ENCODE peak calls at places on chromosomes 13 and 19, in seven cellular contexts. One of them, this sample, is unnamed.

GRCh38 chr19:12783849-12784393 is 7.4 kb upstream of the JUNB start:
- ATAC-seq in heart left ventricle: peak
- ATAC-seq in body of pancreas: no peak
- ATAC-seq in right lobe of liver: peak
- ATAC-seq in HepG2: peak
- ATAC-seq in K562: peak
- ATAC-seq in GM12878: no peak
- ATAC-seq in this sample: no peak

GRCh38 chr19:7987084-7987768 is 18.2 kb downstream of the ELAVL1 start:
- ATAC-seq in heart left ventricle: no peak
- ATAC-seq in body of pancreas: no peak
- ATAC-seq in right lobe of liver: no peak
- ATAC-seq in HepG2: no peak
- ATAC-seq in K562: no peak
- ATAC-seq in GM12878: no peak
- ATAC-seq in this sample: no peak

GRCh38 chr19:18520848-18521691 is 800 bp downstream of the ELL start:
- ATAC-seq in heart left ventricle: peak
- ATAC-seq in body of pancreas: no peak
- ATAC-seq in right lobe of liver: no peak
- ATAC-seq in HepG2: no peak
- ATAC-seq in K562: peak
- ATAC-seq in GM12878: peak
- ATAC-seq in this sample: no peak

GRCh38 chr19:38952395-38953165 is 21.8 kb downstream of the MRPS12 start:
- ATAC-seq in heart left ventricle: no peak
- ATAC-seq in body of pancreas: peak
- ATAC-seq in right lobe of liver: peak
- ATAC-seq in HepG2: peak
- ATAC-seq in K562: peak
- ATAC-seq in GM12878: peak
- ATAC-seq in this sample: no peak

GRCh38 chr13:52070929-52071523 is 46.5 kb downstream of the UTP14C start:
- ATAC-seq in heart left ventricle: no peak
- ATAC-seq in body of pancreas: no peak
- ATAC-seq in right lobe of liver: peak
- ATAC-seq in HepG2: peak
- ATAC-seq in K562: peak
- ATAC-seq in GM12878: no peak
- ATAC-seq in this sample: no peak

GRCh38 chr19:35290381-35291135 is 1.4 kb upstream of the MAG start:
- ATAC-seq in heart left ventricle: no peak
- ATAC-seq in body of pancreas: no peak
- ATAC-seq in right lobe of liver: no peak
- ATAC-seq in HepG2: peak
- ATAC-seq in K562: no peak
- ATAC-seq in GM12878: no peak
- ATAC-seq in this sample: no peak

GRCh38 chr13:30880756-30881155 is 25.3 kb upstream of the MEDAG start:
- ATAC-seq in heart left ventricle: peak
- ATAC-seq in body of pancreas: peak
- ATAC-seq in right lobe of liver: no peak
- ATAC-seq in HepG2: peak
- ATAC-seq in K562: no peak
- ATAC-seq in GM12878: no peak
- ATAC-seq in this sample: peak

GRCh38 chr19:34994643-34995471 is 5.3 kb upstream of the GRAMD1A start:
- ATAC-seq in heart left ventricle: peak
- ATAC-seq in body of pancreas: peak
- ATAC-seq in right lobe of liver: peak
- ATAC-seq in HepG2: peak
- ATAC-seq in K562: no peak
- ATAC-seq in GM12878: no peak
- ATAC-seq in this sample: no peak

GRCh38 chr19:42352216-42352892 is 26.9 kb downstream of the MEGF8 start:
- ATAC-seq in heart left ventricle: no peak
- ATAC-seq in body of pancreas: no peak
- ATAC-seq in right lobe of liver: no peak
- ATAC-seq in HepG2: no peak
- ATAC-seq in K562: peak
- ATAC-seq in GM12878: peak
- ATAC-seq in this sample: no peak

GRCh38 chr19:46610851-46611770 is 10.0 kb downstream of the CALM3 start:
- ATAC-seq in heart left ventricle: no peak
- ATAC-seq in body of pancreas: no peak
- ATAC-seq in right lobe of liver: no peak
- ATAC-seq in HepG2: no peak
- ATAC-seq in K562: peak
- ATAC-seq in GM12878: peak
- ATAC-seq in this sample: no peak

GRCh38 chr13:98584668-98585397 is 7.9 kb upstream of the STK24 start:
- ATAC-seq in heart left ventricle: no peak
- ATAC-seq in body of pancreas: no peak
- ATAC-seq in right lobe of liver: no peak
- ATAC-seq in HepG2: peak
- ATAC-seq in K562: no peak
- ATAC-seq in GM12878: no peak
- ATAC-seq in this sample: no peak

GRCh38 chr19:17625980-17626379 is 62.2 kb downstream of the UNC13A start:
- ATAC-seq in heart left ventricle: no peak
- ATAC-seq in body of pancreas: no peak
- ATAC-seq in right lobe of liver: no peak
- ATAC-seq in HepG2: no peak
- ATAC-seq in K562: no peak
- ATAC-seq in GM12878: no peak
- ATAC-seq in this sample: no peak

DNA sequence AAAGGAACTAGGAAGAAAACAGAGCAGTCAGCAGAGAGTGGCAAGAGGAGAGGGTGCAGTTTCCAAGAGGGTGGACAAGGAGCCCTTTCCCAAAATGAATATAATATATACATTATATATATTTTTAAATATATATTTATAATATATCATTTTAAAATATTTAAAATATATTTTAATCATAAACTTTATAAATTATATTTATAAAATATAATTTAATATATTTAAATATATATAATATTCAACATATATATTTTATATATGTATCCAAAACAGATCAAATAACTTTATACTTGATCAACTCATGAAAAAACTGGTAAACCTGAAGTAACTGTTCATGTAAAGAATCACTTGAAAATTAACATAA is 328.6 kb downstream of the MYO16 start:
- ATAC-seq in heart left ventricle: no peak
- ATAC-seq in body of pancreas: no peak
- ATAC-seq in right lobe of liver: no peak
- ATAC-seq in HepG2: no peak
- ATAC-seq in K562: no peak
- ATAC-seq in GM12878: no peak
- ATAC-seq in this sample: no peak
- TF ChIP-seq CTCF in heart left ventricle: no peak
- TF ChIP-seq CTCF in body of pancreas: no peak
- TF ChIP-seq CTCF in right lobe of liver: no peak
- TF ChIP-seq CTCF in HepG2: no peak
- TF ChIP-seq CTCF in K562: no peak
- TF ChIP-seq CTCF in GM12878: no peak
- TF ChIP-seq CTCF in this sample: no peak

GRCh38 chr19:1093811-1094553 is 1.2 kb downstream of the POLR2E start:
- ATAC-seq in heart left ventricle: no peak
- ATAC-seq in body of pancreas: no peak
- ATAC-seq in right lobe of liver: peak
- ATAC-seq in HepG2: peak
- ATAC-seq in K562: no peak
- ATAC-seq in GM12878: peak
- ATAC-seq in this sample: no peak

GRCh38 chr19:1097810-1098176 is 2.6 kb upstream of the POLR2E start:
- ATAC-seq in heart left ventricle: no peak
- ATAC-seq in body of pancreas: no peak
- ATAC-seq in right lobe of liver: peak
- ATAC-seq in HepG2: peak
- ATAC-seq in K562: no peak
- ATAC-seq in GM12878: no peak
- ATAC-seq in this sample: no peak

GRCh38 chr19:1094655-1094977 is 559 bp downstream of the POLR2E start:
- ATAC-seq in heart left ventricle: no peak
- ATAC-seq in body of pancreas: no peak
- ATAC-seq in right lobe of liver: no peak
- ATAC-seq in HepG2: no peak
- ATAC-seq in K562: no peak
- ATAC-seq in GM12878: peak
- ATAC-seq in this sample: no peak

GRCh38 chr19:1093330-1093729 is 1.8 kb downstream of the POLR2E start:
- ATAC-seq in heart left ventricle: no peak
- ATAC-seq in body of pancreas: no peak
- ATAC-seq in right lobe of liver: no peak
- ATAC-seq in HepG2: no peak
- ATAC-seq in K562: no peak
- ATAC-seq in GM12878: no peak
- ATAC-seq in this sample: no peak

DNA sequence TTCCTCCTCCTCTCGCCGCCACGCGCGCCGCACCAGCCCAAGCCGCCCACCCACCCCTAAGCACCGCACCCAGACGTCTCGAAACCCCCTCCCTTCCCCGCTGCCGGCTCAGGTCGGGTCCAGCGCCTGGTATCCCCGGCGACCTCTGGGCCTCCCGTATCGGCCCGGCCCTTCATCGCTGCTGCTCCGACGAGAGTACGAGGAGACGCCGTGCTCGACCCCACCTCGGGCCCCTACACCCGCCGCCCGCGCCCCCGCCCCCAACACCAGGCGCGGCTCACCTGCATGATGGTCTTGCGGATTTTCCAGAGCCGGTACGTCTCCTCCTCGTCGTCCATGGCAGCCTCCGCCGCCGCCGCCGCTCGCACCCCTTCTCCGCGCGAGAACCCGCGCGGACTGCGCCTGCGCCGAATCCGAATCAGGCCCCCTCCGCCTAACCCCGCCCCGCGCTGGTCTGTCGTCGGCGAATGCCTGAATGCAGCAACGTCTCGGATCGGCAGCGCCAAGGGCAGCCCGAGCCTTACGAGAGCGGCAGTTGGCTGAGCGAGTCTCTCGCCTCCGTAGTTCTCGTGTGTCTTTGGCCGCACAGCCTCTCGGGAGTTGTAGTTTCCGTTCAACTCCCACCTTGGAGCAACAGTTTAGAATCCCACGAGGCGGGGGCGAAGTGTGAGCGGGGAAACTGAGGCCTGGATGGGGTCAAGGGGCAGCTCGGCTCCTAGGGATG is at the start of gene POLR2E:
- ATAC-seq in heart left ventricle: peak
- ATAC-seq in body of pancreas: peak
- ATAC-seq in right lobe of liver: peak
- ATAC-seq in HepG2: peak
- ATAC-seq in K562: peak
- ATAC-seq in GM12878: peak
- ATAC-seq in this sample: peak
- TF ChIP-seq POLR2A in heart left ventricle: peak
- TF ChIP-seq POLR2A in body of pancreas: no peak
- TF ChIP-seq POLR2A in right lobe of liver: peak
- TF ChIP-seq POLR2A in HepG2: peak
- TF ChIP-seq POLR2A in K562: peak
- TF ChIP-seq POLR2A in GM12878: peak
- TF ChIP-seq POLR2A in this sample: peak

GRCh38 chr19:14062558-14062855 is 631 bp upstream of the PALM3 start:
- ATAC-seq in heart left ventricle: no peak
- ATAC-seq in body of pancreas: no peak
- ATAC-seq in right lobe of liver: no peak
- ATAC-seq in HepG2: no peak
- ATAC-seq in K562: no peak
- ATAC-seq in GM12878: no peak
- ATAC-seq in this sample: no peak

GRCh38 chr19:14063100-14063499 is 1.2 kb upstream of the PALM3 start:
- ATAC-seq in heart left ventricle: no peak
- ATAC-seq in body of pancreas: no peak
- ATAC-seq in right lobe of liver: no peak
- ATAC-seq in HepG2: no peak
- ATAC-seq in K562: no peak
- ATAC-seq in GM12878: no peak
- ATAC-seq in this sample: no peak

GRCh38 chr19:14061751-14062557 is at the start of gene PALM3:
- ATAC-seq in heart left ventricle: no peak
- ATAC-seq in body of pancreas: peak
- ATAC-seq in right lobe of liver: peak
- ATAC-seq in HepG2: peak
- ATAC-seq in K562: no peak
- ATAC-seq in GM12878: no peak
- ATAC-seq in this sample: no peak

GRCh38 chr19:14059652-14060155 is 2.2 kb downstream of the PALM3 start:
- ATAC-seq in heart left ventricle: no peak
- ATAC-seq in body of pancreas: no peak
- ATAC-seq in right lobe of liver: peak
- ATAC-seq in HepG2: peak
- ATAC-seq in K562: peak
- ATAC-seq in GM12878: peak
- ATAC-seq in this sample: no peak

DNA sequence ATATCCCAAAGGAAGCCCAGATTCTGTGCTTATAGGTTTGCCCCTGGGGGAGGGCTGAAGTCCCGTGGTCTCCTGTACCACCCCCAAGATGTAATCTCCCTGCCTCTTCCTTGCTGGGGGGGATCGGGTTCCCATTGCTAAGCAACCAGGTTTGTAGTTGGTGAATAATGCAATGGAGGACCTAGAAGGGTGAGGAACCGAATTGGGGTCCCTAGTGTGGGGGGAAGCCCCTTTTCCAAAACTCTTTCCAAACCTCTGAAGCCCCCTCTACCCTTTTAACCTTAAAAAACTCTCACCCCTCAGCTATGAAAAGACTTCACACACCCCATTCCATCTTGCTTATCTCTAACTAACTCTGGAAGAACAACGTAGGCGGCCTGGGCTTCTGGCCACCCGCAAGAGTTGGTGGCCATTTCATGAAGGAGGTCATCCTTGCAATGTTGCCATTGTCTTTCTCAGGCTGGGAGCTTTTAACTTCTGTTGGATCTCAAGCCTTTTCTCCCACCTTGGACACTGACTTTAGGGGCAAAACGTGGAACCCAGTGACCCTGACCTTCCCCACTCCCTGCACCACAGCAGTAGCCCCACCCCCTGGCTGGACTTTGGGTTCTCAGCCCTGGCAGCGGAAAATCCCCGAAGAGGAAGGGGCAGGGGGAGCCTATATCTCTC is 661 bp downstream of the PALM3 start:
- ATAC-seq in heart left ventricle: no peak
- ATAC-seq in body of pancreas: peak
- ATAC-seq in right lobe of liver: peak
- ATAC-seq in HepG2: peak
- ATAC-seq in K562: peak
- ATAC-seq in GM12878: no peak
- ATAC-seq in this sample: no peak
- H3K27ac ChIP-seq in heart left ventricle: no peak
- H3K27ac ChIP-seq in body of pancreas: peak
- H3K27ac ChIP-seq in right lobe of liver: peak
- H3K27ac ChIP-seq in HepG2: peak
- H3K27ac ChIP-seq in K562: peak
- H3K27ac ChIP-seq in GM12878: no peak
- H3K27ac ChIP-seq in this sample: no peak

GRCh38 chr13:48500652-48501197 is 32.2 kb downstream of the RCBTB2 start:
- ATAC-seq in heart left ventricle: peak
- ATAC-seq in body of pancreas: no peak
- ATAC-seq in right lobe of liver: peak
- ATAC-seq in HepG2: peak
- ATAC-seq in K562: no peak
- ATAC-seq in GM12878: peak
- ATAC-seq in this sample: peak
- TF ChIP-seq CTCF in heart left ventricle: no peak
- TF ChIP-seq CTCF in body of pancreas: no peak
- TF ChIP-seq CTCF in right lobe of liver: no peak
- TF ChIP-seq CTCF in HepG2: no peak
- TF ChIP-seq CTCF in K562: no peak
- TF ChIP-seq CTCF in GM12878: no peak
- TF ChIP-seq CTCF in this sample: no peak

This sample was measured in gastroesophageal sphincter.